ENCODE peak calls at places on chromosome 9, in five cellular contexts. R is IMR-90, G is endothelial cell, X is mammary epithelial cell, H is tibial nerve. N is an unnamed sample.

GRCh38 chr9:37167456-37167855 is 47.1 kb downstream of the ZCCHC7 start:
- DNase-seq in R (peak; percentile 12), G (no peak), X (no peak), H (no peak), N (no peak)

GRCh38 chr9:129490583-129491485 is 130.1 kb downstream of the C9orf50 start:
- DNase-seq in R (no peak), G (no peak), X (no peak), H (no peak), N (no peak)

GRCh38 chr9:125761685-125762084 is 14.5 kb downstream of the PBX3 start:
- DNase-seq in R (no peak), G (no peak), X (no peak), H (no peak), N (no peak)

GRCh38 chr9:121359358-121360294 is 10.4 kb downstream of the STOM start:
- DNase-seq in R (no peak), G (no peak), X (no peak), H (no peak), N (no peak)

GRCh38 chr9:90331826-90332575 is 310.6 kb downstream of the DIRAS2 start:
- DNase-seq in R (peak; percentile 63), G (no peak), X (no peak), H (no peak), N (no peak)

GRCh38 chr9:115850548-115851304 is 302.9 kb upstream of the PAPPA start:
- DNase-seq in R (peak; percentile 84), G (no peak), X (peak; percentile 78), H (no peak), N (no peak)

GRCh38 chr9:133117271-133118178 is 3.5 kb downstream of the RALGDS start:
- DNase-seq in R (no peak), G (no peak), X (no peak), H (no peak), N (no peak)

GRCh38 chr9:92010705-92011536 is 60.9 kb upstream of the ROR2 start:
- DNase-seq in R (no peak), G (no peak), X (no peak), H (no peak), N (no peak)

GRCh38 chr9:99433555-99433954 is 211.5 kb downstream of the SEC61B start:
- DNase-seq in R (peak; percentile 89), G (no peak), X (peak; percentile 83), H (no peak), N (no peak)

GRCh38 chr9:72485821-72486605 is 35.4 kb upstream of the TMC1 start:
- DNase-seq in R (peak; percentile 68), G (no peak), X (no peak), H (no peak), N (no peak)

GRCh38 chr9:2621678-2622360 is at the start of gene VLDLR:
- DNase-seq in R (peak; percentile 17), G (peak; percentile 43), X (peak; percentile 46), H (no peak), N (peak; percentile 79)

GRCh38 chr9:133460405-133461175 is 812 bp downstream of the CACFD1 start:
- DNase-seq in R (no peak), G (peak; percentile 58), X (peak; percentile 19), H (peak; percentile 33), N (no peak)

GRCh38 chr9:106892632-106893031 is 29.7 kb downstream of the ZNF462 start:
- DNase-seq in R (peak; percentile 98), G (no peak), X (peak; percentile 95), H (no peak), N (peak; percentile 25)

GRCh38 chr9:92618633-92619225 is 51.2 kb downstream of the IPPK start:
- DNase-seq in R (no peak), G (no peak), X (no peak), H (no peak), N (no peak)

GRCh38 chr9:126689027-126689825 is 75.5 kb downstream of the LMX1B start:
- DNase-seq in R (no peak), G (no peak), X (no peak), H (no peak), N (no peak)

GRCh38 chr9:119289740-119290139 is 79.5 kb downstream of the BRINP1 start:
- DNase-seq in R (no peak), G (peak; percentile 71), X (peak; percentile 50), H (no peak), N (peak; percentile 59)

GRCh38 chr9:134366223-134367031 is 40.2 kb downstream of the RXRA start:
- DNase-seq in R (peak; percentile 83), G (no peak), X (peak; percentile 58), H (peak; percentile 93), N (no peak)

GRCh38 chr9:87872079-87872624 is 10.5 kb upstream of the SPATA31E1 start:
- DNase-seq in R (peak; percentile 36), G (no peak), X (no peak), H (no peak), N (no peak)

GRCh38 chr9:91405343-91406077 is 18.1 kb downstream of the NFIL3 start:
- DNase-seq in R (no peak), G (no peak), X (no peak), H (no peak), N (no peak)

GRCh38 chr9:9942764-9943424 is 669.9 kb downstream of the PTPRD start:
- DNase-seq in R (peak; percentile 42), G (peak; percentile 81), X (peak; percentile 51), H (peak; percentile 19), N (peak; percentile 82)

GRCh38 chr9:120625222-120625621 is 45.3 kb upstream of the CDK5RAP2 start:
- DNase-seq in R (peak; percentile 51), G (no peak), X (no peak), H (no peak), N (no peak)

GRCh38 chr9:80134487-80134886 is 562.7 kb downstream of the TLE4 start:
- DNase-seq in R (no peak), G (no peak), X (no peak), H (no peak), N (no peak)

DNA sequence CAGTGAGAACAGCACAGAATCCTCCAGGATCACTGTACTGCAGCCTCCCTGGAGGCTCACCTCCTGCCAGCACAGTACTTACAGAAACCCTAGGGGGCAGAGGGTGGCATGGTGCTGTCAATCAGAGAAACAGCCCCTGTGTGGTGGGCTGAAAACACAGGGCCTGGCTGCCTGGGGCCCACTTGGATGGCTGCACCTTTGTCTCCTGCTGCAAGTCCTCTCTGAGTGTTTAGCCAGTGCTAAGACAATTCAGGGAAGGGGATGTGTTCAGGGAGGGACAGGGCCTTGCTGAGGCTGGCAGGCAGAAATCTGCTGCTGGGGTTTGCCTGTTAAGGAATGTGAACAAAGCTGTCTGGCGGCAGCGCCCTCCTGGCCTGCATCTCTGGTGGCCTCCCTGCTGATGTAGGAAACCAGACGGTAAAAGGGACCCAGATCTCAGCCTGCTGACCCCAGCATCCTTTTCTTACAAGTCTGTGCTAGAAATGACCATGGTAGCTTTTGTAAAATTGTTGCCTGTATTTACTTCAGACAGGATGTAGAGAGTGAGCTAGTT is 39.5 kb downstream of the PRRC2B start:
- DNase-seq in R (no peak), G (no peak), X (no peak), H (no peak), N (no peak)
- TF ChIP-seq CTCF in R (no peak), G (no peak), X (no peak), H (no peak), N (no peak)

GRCh38 chr9:6413365-6414263 is 615 bp downstream of the UHRF2 start:
- DNase-seq in R (no peak), G (peak; percentile 43), X (peak; percentile 42), H (no peak), N (no peak)
- TF ChIP-seq CTCF in R (no peak), G (no peak), X (peak; percentile 13), H (no peak), N (no peak)

GRCh38 chr9:69877852-69878507 is 57.4 kb downstream of the CFAP95 start:
- DNase-seq in R (peak; percentile 52), G (peak; percentile 8), X (peak; percentile 37), H (no peak), N (no peak)
- TF ChIP-seq CTCF in R (peak; percentile 79), G (peak; percentile 28), X (peak; percentile 64), H (peak; percentile 63), N (peak; percentile 38)

GRCh38 chr9:76255781-76256455 is 138.3 kb downstream of the RFK start:
- DNase-seq in R (peak; percentile 98), G (no peak), X (peak; percentile 57), H (peak; percentile 18), N (no peak)
- TF ChIP-seq CTCF in R (no peak), G (no peak), X (no peak), H (no peak), N (no peak)

N was measured in nephron progenitor cell.